ENCODE peak calls at places on chromosomes 2 and 18, in four cellular contexts. E is suprapubic skin; O is stimulated activated CD8-positive, alpha-beta memory T cell treated with anti-CD3 and anti-CD28 coated beads, Interleukin-15, amount 100 ng/mL, for 24 hours; L is SHP77. S is an unnamed sample.

GRCh38 chr2:134718956-134719814 is at the start of gene TMEM163:
- DNase-seq in L (peak), O (no peak), E (no peak), S (no peak)

GRCh38 chr2:165877565-165878550 is 75.7 kb downstream of the TTC21B start:
- DNase-seq in O (no peak), E (no peak), L (no peak), S (no peak)

GRCh38 chr2:238101891-238102841 is 2.0 kb downstream of the ESPNL start:
- DNase-seq in O (no peak), E (peak), L (no peak), S (no peak)

GRCh38 chr2:9484533-9484932 is 10.2 kb downstream of the IAH1 start:
- DNase-seq in L (no peak), O (no peak), E (no peak), S (no peak)

GRCh38 chr2:231395188-231396057 is at the start of gene B3GNT7:
- DNase-seq in L (no peak), O (no peak), E (no peak), S (no peak)

GRCh38 chr2:39024833-39025232 is 96.0 kb downstream of the SOS1 start:
- DNase-seq in E (no peak), L (no peak), O (no peak), S (no peak)

GRCh38 chr18:57154389-57154788 is 7.5 kb downstream of the BOD1L2 start:
- DNase-seq in E (no peak), L (no peak), O (no peak), S (no peak)

GRCh38 chr2:121547646-121548045 is 17.0 kb downstream of the RNU4ATAC start:
- DNase-seq in L (no peak), O (no peak), E (no peak), S (no peak)

GRCh38 chr2:143607446-143608110 is 478.4 kb downstream of the ARHGAP15 start:
- DNase-seq in E (no peak), L (peak), O (no peak), S (no peak)

GRCh38 chr2:120289221-120289906 is 36.7 kb downstream of the RALB start:
- DNase-seq in O (no peak), E (no peak), L (no peak), S (no peak)

GRCh38 chr2:73987948-73988700 is 3.4 kb downstream of the TET3 start:
- DNase-seq in L (no peak), O (no peak), E (no peak), S (no peak)